ENCODE peak calls at places on chromosomes 2 and 18, in four cellular contexts. O, R, L and M are unnamed samples.

GRCh38 chr18:57009836-57010235 is 137.1 kb upstream of the BOD1L2 start:
- DNase-seq in O (no peak), R (no peak), L (no peak), M (no peak)

GRCh38 chr2:60520477-60520876 is 33.0 kb downstream of the BCL11A start:
- DNase-seq in O (no peak), R (no peak), L (no peak), M (peak; percentile 79)

GRCh38 chr2:129849559-129850160 is 129.8 kb upstream of the RAB6C start:
- DNase-seq in L (no peak), O (no peak), R (no peak), M (peak; percentile 62)

GRCh38 chr18:6021341-6022088 is 126.2 kb upstream of the TMEM200C start:
- DNase-seq in L (no peak), R (no peak), O (no peak), M (no peak)

GRCh38 chr2:61855178-61855523 is 1.3 kb upstream of the FAM161A start:
- DNase-seq in R (no peak), O (peak; percentile 72), L (no peak), M (no peak)

GRCh38 chr2:8103085-8103708 is 578.7 kb upstream of the ID2 start:
- DNase-seq in R (no peak), L (no peak), O (no peak), M (no peak)

GRCh38 chr2:234029150-234029733 is 21.3 kb upstream of the SPP2 start:
- DNase-seq in L (no peak), R (no peak), O (no peak), M (no peak)

GRCh38 chr2:200225943-200226342 is 80.5 kb upstream of the SPATS2L start:
- DNase-seq in O (no peak), R (no peak), L (no peak), M (no peak)

GRCh38 chr2:236744316-236745105 is 174.9 kb downstream of the ACKR3 start:
- DNase-seq in L (no peak), O (no peak), R (no peak), M (no peak)

GRCh38 chr2:241373449-241373848 is 17.4 kb downstream of the FARP2 start:
- DNase-seq in O (peak; percentile 93), R (no peak), L (no peak), M (no peak)

GRCh38 chr18:25533088-25533676 is 181.2 kb upstream of the ZNF521 start:
- DNase-seq in L (no peak), O (no peak), R (no peak), M (no peak)

GRCh38 chr2:153986488-153987229 is 114.9 kb downstream of the GALNT13 start:
- DNase-seq in L (no peak), O (no peak), R (no peak), M (no peak)

GRCh38 chr18:66894851-66895250 is 291.0 kb upstream of the CDH19 start:
- DNase-seq in R (no peak), L (no peak), O (no peak), M (no peak)

GRCh38 chr2:132837764-132838163 is 167.8 kb upstream of the LYPD1 start:
- DNase-seq in L (no peak), O (no peak), R (no peak), M (peak; percentile 9)

GRCh38 chr2:29714333-29714732 is 207.1 kb downstream of the ALK start:
- DNase-seq in O (no peak), L (no peak), R (no peak), M (no peak)

GRCh38 chr18:46756559-46757201 is at the start of gene ST8SIA5:
- DNase-seq in L (peak; percentile 31), R (no peak), O (no peak), M (peak; percentile 91)
- H3K4me3 ChIP-seq in L (peak within 1 kb of the TSS; percentile 42), R (peak within 1 kb of the TSS; percentile 34), O (peak within 1 kb of the TSS; percentile 49), M (peak within 1 kb of the TSS; percentile 54)

DNA sequence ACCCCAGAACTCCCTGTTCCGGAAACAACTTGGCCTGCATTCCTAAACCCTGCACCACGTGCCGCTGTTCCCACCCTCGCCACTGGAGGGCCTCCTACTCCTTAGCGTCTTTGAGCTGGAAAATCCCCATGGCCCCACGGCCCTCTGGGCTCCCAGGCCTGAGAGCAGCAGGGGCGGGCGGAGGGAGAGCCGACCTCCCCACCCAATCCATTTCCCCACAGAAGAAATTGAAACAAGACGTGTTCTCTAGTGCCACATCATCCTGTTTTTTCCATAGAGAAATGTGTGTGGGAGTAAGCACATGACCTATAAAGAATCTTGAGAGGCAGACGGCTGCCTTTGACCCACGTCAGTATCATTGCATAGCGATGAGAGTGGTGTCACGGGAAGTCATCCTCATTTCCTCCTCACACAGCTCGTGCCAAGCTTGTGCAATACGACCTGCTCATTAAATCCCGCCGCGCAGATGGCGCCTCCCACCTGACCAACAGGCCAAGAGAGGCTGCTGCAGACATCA is 79.2 kb downstream of the LAMA1 start:
- DNase-seq in O (peak; percentile 80), R (peak; percentile 92), L (peak; percentile 46), M (peak; percentile 81)
- H3K4me3 ChIP-seq in O (no peak overlapping the region), R (peak overlapping the region; percentile 8), L (no peak overlapping the region), M (no peak overlapping the region)

GRCh38 chr2:161964070-161964645 is 109.9 kb downstream of the DPP4 start:
- DNase-seq in R (no peak), O (no peak), L (no peak), M (no peak)
- H3K4me3 ChIP-seq in R (no peak overlapping the region), O (no peak overlapping the region), L (no peak overlapping the region), M (no peak overlapping the region)

DNA sequence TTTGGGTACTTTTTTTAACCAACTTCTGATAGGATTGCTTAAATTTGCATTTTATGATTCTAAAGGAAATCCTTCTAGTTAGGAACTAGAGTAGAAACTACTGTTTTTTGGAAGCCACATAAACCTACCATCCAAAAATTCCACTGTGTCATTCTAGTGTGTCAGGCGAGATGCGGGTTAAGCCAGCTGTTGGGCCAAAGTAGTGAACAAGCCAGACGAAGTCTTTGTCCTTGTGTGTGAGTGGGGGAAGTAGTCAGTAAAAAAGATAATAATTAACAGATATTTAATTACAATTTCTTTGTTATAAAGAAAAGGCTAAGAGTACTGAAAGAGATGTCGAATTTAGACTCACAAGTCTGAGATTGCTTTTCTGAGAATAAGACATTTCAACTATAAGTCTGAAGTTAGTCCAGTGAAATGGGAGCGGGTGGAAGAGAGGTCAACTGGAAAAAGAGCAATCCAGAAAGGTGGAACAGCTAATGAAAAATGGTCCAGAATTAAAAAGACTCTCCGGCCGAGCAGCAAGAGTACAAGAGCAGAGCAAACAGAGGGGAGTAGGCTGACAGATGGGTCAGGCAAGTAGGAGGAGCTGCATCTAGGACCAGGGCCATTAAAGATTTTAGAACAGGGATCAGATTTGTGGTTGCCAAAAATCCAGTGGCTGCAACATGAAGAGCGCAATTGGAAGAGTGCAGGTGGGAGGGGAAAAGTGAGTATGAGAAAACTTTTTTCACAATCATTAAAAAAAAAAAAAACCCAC is 1.5 kb downstream of the EPB41L5 start:
- DNase-seq in L (no peak), O (no peak), R (no peak), M (peak; percentile 35)
- H3K4me3 ChIP-seq in L (peak overlapping the region; percentile 96), O (peak overlapping the region; percentile 95), R (peak overlapping the region; percentile 82), M (no peak overlapping the region)

DNA sequence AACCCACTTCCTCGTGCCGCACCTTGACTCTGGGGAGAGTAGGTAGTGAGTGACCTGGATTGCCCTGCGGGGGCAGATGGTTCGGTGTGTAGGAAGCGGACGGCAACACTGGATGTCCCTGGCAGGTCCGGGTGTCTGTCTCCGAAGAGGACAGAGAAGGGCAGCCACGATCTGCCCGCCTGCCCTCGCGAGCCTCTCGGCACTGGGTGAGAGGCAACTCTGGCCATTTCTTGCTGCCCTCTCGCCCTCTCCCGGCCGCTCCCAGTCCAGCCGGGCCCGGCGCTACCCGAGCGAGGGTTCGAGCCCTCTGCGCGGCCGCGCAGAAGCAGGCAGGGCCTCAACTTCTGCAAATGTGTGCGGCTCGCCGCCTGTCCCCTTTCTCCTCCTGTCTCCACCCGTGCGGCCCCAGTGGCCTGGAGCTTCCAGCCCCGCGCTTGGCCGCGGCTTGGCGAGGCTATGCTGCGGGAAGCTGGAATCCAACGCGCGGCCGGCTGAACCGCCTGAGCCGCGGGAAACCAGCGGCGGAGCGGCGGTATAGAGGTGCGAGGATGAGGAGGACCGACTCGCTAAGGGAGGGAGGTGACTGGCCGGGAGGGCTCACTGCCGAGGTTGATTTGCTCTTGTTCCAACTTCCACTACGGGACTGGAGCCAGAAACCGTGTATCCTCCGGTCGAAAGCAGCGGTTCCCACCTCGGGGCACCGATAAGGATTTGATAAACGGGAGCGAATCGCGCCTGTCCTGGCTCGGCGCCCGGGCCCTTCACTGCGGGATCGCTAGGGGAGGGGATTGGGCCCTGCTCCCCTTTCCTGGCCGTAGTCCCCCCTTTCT is 1.5 kb downstream of the EPAS1 start:
- DNase-seq in R (peak; percentile 84), L (peak; percentile 77), O (peak; percentile 50), M (peak; percentile 80)
- H3K4me3 ChIP-seq in R (peak overlapping the region; percentile 81), L (peak overlapping the region; percentile 91), O (peak overlapping the region; percentile 57), M (peak overlapping the region; percentile 63)

DNA sequence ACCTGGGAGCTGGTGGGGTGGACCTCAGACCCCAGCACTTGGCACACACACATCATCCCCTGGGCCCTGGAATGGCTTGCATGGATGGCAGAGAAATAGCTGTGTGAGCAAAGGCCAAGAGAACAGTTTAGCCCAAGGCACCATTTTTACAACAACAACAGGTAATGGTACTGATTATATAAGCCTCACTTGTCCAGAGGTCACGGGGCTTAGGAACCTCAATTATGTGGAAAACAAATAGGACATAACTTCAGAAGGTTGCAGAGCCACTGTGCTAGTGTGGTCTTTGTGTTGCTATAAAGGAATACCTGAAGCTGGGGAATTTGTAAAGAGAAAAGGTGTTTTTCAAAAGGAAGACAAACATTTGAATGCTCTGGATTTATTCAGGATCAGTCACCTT is 13.2 kb downstream of the STEAP3 start:
- DNase-seq in L (no peak), O (no peak), R (no peak), M (no peak)
- H3K4me3 ChIP-seq in L (no peak overlapping the region), O (no peak overlapping the region), R (no peak overlapping the region), M (no peak overlapping the region)